ENCODE peak calls at places on chromosomes 2 and 18, in nine cellular contexts. G, V, Q, U, I, S, B, K and R are unnamed samples.

GRCh38 chr2:96106991-96107882 is 9.1 kb downstream of the ADRA2B start:
- DNase-seq in G (no peak), V (no peak), Q (no peak), U (no peak), I (no peak), S (no peak), B (no peak), K (no peak), R (no peak)

GRCh38 chr2:46878886-46879285 is 36.7 kb downstream of the MCFD2 start:
- DNase-seq in G (peak), V (peak), Q (no peak), U (no peak), I (no peak), S (peak), B (peak), K (no peak), R (no peak)

GRCh38 chr2:10814571-10815331 is 2.2 kb upstream of the PDIA6 start:
- DNase-seq in G (peak), V (no peak), Q (no peak), U (no peak), I (no peak), S (no peak), B (no peak), K (no peak), R (no peak)

GRCh38 chr2:236625156-236625690 is 55.6 kb downstream of the ACKR3 start:
- DNase-seq in G (no peak), V (no peak), Q (no peak), U (no peak), I (no peak), S (no peak), B (no peak), K (no peak), R (no peak)

GRCh38 chr2:240559271-240559670 is 886 bp upstream of the DUSP28 start:
- DNase-seq in G (no peak), V (no peak), Q (no peak), U (no peak), I (no peak), S (no peak), B (no peak), K (no peak), R (no peak)

GRCh38 chr18:12376718-12377555 is at the start of gene AFG3L2:
- DNase-seq in G (peak), V (peak), Q (no peak), U (peak), I (peak), S (peak), B (peak), K (peak), R (peak)

GRCh38 chr2:16174693-16175045 is 234.3 kb downstream of the MYCN start:
- DNase-seq in G (no peak), V (no peak), Q (no peak), U (no peak), I (no peak), S (no peak), B (no peak), K (no peak), R (no peak)

GRCh38 chr2:23803965-23804542 is 122.9 kb downstream of the ATAD2B start:
- DNase-seq in G (peak), V (peak), Q (no peak), U (no peak), I (no peak), S (peak), B (no peak), K (no peak), R (no peak)

GRCh38 chr2:233813236-233814062 is 35.3 kb downstream of the MROH2A start:
- DNase-seq in G (no peak), V (no peak), Q (no peak), U (no peak), I (no peak), S (no peak), B (no peak), K (no peak), R (no peak)

GRCh38 chr2:149645391-149645790 is 57.8 kb upstream of the MMADHC start:
- DNase-seq in G (no peak), V (no peak), Q (no peak), U (no peak), I (no peak), S (no peak), B (no peak), K (no peak), R (no peak)

GRCh38 chr2:235658371-235659174 is 164.7 kb downstream of the AGAP1 start:
- DNase-seq in G (peak), V (no peak), Q (no peak), U (no peak), I (no peak), S (no peak), B (no peak), K (no peak), R (no peak)

GRCh38 chr2:43495727-43496126 is 100.1 kb downstream of the THADA start:
- DNase-seq in G (no peak), V (no peak), Q (no peak), U (no peak), I (no peak), S (no peak), B (no peak), K (no peak), R (no peak)

GRCh38 chr2:67462741-67463496 is 65.8 kb downstream of the ETAA1 start:
- DNase-seq in G (no peak), V (no peak), Q (no peak), U (no peak), I (no peak), S (no peak), B (no peak), K (no peak), R (no peak)

GRCh38 chr2:227462463-227462951 is 9.4 kb upstream of the AGFG1 start:
- DNase-seq in G (peak), V (no peak), Q (no peak), U (no peak), I (no peak), S (no peak), B (no peak), K (peak), R (no peak)

GRCh38 chr18:23864620-23865019 is 149.9 kb upstream of the TTC39C start:
- DNase-seq in G (no peak), V (no peak), Q (no peak), U (no peak), I (no peak), S (no peak), B (no peak), K (no peak), R (no peak)

GRCh38 chr2:171436307-171436706 is 2.3 kb downstream of the DCAF17 start:
- DNase-seq in G (no peak), V (no peak), Q (peak), U (no peak), I (no peak), S (peak), B (peak), K (no peak), R (no peak)

GRCh38 chr18:50560681-50561629 is 1.1 kb downstream of the MAPK4 start:
- DNase-seq in G (peak), V (no peak), Q (no peak), U (no peak), I (no peak), S (no peak), B (no peak), K (no peak), R (no peak)

GRCh38 chr2:12649602-12650400 is 66.9 kb upstream of the TRIB2 start:
- DNase-seq in G (no peak), V (peak), Q (no peak), U (no peak), I (no peak), S (no peak), B (no peak), K (no peak), R (no peak)

GRCh38 chr2:112089375-112089774 is 34.3 kb downstream of the TMEM87B start:
- DNase-seq in G (no peak), V (no peak), Q (no peak), U (no peak), I (no peak), S (no peak), B (no peak), K (no peak), R (no peak)

GRCh38 chr2:233081232-233081730 is 21.1 kb downstream of the INPP5D start:
- DNase-seq in G (no peak), V (no peak), Q (no peak), U (no peak), I (no peak), S (no peak), B (no peak), K (no peak), R (no peak)

GRCh38 chr18:32610116-32610630 is 139.5 kb upstream of the GAREM1 start:
- DNase-seq in G (no peak), V (no peak), Q (no peak), U (no peak), I (no peak), S (no peak), B (no peak), K (no peak), R (no peak)

GRCh38 chr2:54457326-54458023 is 1.3 kb downstream of the SPTBN1 start:
- DNase-seq in G (peak), V (peak), Q (no peak), U (no peak), I (no peak), S (peak), B (no peak), K (peak), R (no peak)

GRCh38 chr2:185208261-185208660 is 530.3 kb upstream of the FSIP2 start:
- DNase-seq in G (peak), V (no peak), Q (no peak), U (no peak), I (no peak), S (no peak), B (no peak), K (no peak), R (no peak)

GRCh38 chr2:121196132-121196848 is 88.7 kb downstream of the TFCP2L1 start:
- DNase-seq in G (no peak), V (no peak), Q (no peak), U (no peak), I (no peak), S (no peak), B (no peak), K (no peak), R (no peak)

GRCh38 chr18:29188760-29189159 is 1011.8 kb upstream of the CDH2 start:
- DNase-seq in G (no peak), V (no peak), Q (no peak), U (no peak), I (no peak), S (no peak), B (no peak), K (no peak), R (no peak)

GRCh38 chr2:16332681-16333519 is 332.7 kb downstream of the CYRIA start:
- DNase-seq in G (no peak), V (no peak), Q (no peak), U (no peak), I (no peak), S (no peak), B (no peak), K (no peak), R (no peak)

GRCh38 chr2:85053802-85054201 is 79.4 kb upstream of the TCF7L1 start:
- DNase-seq in G (peak), V (no peak), Q (no peak), U (no peak), I (no peak), S (no peak), B (no peak), K (no peak), R (no peak)

GRCh38 chr18:25921677-25922421 is 168.6 kb downstream of the SS18 start:
- DNase-seq in G (peak), V (no peak), Q (no peak), U (peak), I (no peak), S (peak), B (peak), K (peak), R (no peak)

GRCh38 chr2:158783923-158784322 is 11.2 kb upstream of the DAPL1 start:
- DNase-seq in G (no peak), V (no peak), Q (no peak), U (no peak), I (no peak), S (no peak), B (no peak), K (no peak), R (no peak)

GRCh38 chr2:46997884-46998283 is 82.3 kb upstream of the MCFD2 start:
- DNase-seq in G (no peak), V (no peak), Q (no peak), U (no peak), I (no peak), S (no peak), B (no peak), K (no peak), R (no peak)

GRCh38 chr2:65377556-65378307 is 54.7 kb downstream of the SPRED2 start:
- DNase-seq in G (peak), V (no peak), Q (peak), U (no peak), I (no peak), S (peak), B (no peak), K (no peak), R (no peak)

GRCh38 chr2:168138911-168139310 is 108.5 kb downstream of the STK39 start:
- DNase-seq in G (no peak), V (no peak), Q (no peak), U (no peak), I (no peak), S (no peak), B (no peak), K (no peak), R (no peak)

GRCh38 chr18:27413495-27414401 is 228.6 kb upstream of the CHST9 start:
- DNase-seq in G (no peak), V (no peak), Q (no peak), U (no peak), I (no peak), S (no peak), B (peak), K (no peak), R (no peak)

GRCh38 chr2:111617804-111618576 is 266.0 kb downstream of the ANAPC1 start:
- DNase-seq in G (no peak), V (peak), Q (no peak), U (no peak), I (no peak), S (no peak), B (peak), K (no peak), R (no peak)

GRCh38 chr2:88667219-88667618 is 24.3 kb upstream of the RPIA start:
- DNase-seq in G (no peak), V (no peak), Q (no peak), U (no peak), I (no peak), S (no peak), B (no peak), K (no peak), R (no peak)